ENCODE peak calls at places on chromosome 22, in ten cellular contexts. I is ovary; J is CD4-positive, alpha-beta memory T cell; A is GM23248; B is tibial artery; G is uterus; O is colonic mucosa; M is left ventricle myocardium inferior; H is fibroblast of pulmonary artery; N is naive thymus-derived CD4-positive, alpha-beta T cell. W is an unnamed sample.

GRCh38 chr22:49263101-49263500 is 564.6 kb downstream of the BRD1 start:
- DNase-seq in I (no peak), J (no peak), A (no peak), B (peak; percentile 38), G (no peak), O (no peak), M (no peak), H (no peak), N (no peak), W (no peak)

GRCh38 chr22:27419473-27419872 is 382.1 kb downstream of the MN1 start:
- DNase-seq in I (no peak), J (no peak), A (no peak), B (no peak), G (no peak), O (no peak), M (no peak), H (peak; percentile 38), N (no peak), W (no peak)

GRCh38 chr22:21726650-21727049 is 8.9 kb downstream of the YPEL1 start:
- DNase-seq in I (no peak), J (no peak), A (no peak), B (no peak), G (no peak), O (no peak), M (no peak), H (peak; percentile 11), N (no peak), W (peak; percentile 78)

GRCh38 chr22:18973264-18974031 is 37.4 kb upstream of the PRODH start:
- DNase-seq in I (no peak), J (no peak), A (no peak), B (no peak), G (no peak), O (no peak), M (no peak), H (no peak), N (no peak), W (no peak)

GRCh38 chr22:29157759-29158535 is 47.7 kb upstream of the EMID1 start:
- DNase-seq in I (no peak), J (no peak), A (no peak), B (peak; percentile 51), G (no peak), O (no peak), M (no peak), H (no peak), N (no peak), W (no peak)

GRCh38 chr22:22770280-22770871 is 117.2 kb upstream of the IGLL5 start:
- DNase-seq in I (peak; percentile 50), J (peak; percentile 30), A (peak; percentile 28), B (peak; percentile 38), G (no peak), O (peak; percentile 77), M (no peak), H (peak; percentile 31), N (peak; percentile 9), W (no peak)

GRCh38 chr22:19704355-19705015 is 9.8 kb upstream of the SEPTIN5 start:
- DNase-seq in I (no peak), J (no peak), A (no peak), B (no peak), G (no peak), O (no peak), M (no peak), H (no peak), N (no peak), W (no peak)

GRCh38 chr22:25970996-25971811 is 198.1 kb upstream of the SEZ6L start:
- DNase-seq in I (no peak), J (no peak), A (no peak), B (no peak), G (no peak), O (no peak), M (no peak), H (no peak), N (no peak), W (no peak)

DNA sequence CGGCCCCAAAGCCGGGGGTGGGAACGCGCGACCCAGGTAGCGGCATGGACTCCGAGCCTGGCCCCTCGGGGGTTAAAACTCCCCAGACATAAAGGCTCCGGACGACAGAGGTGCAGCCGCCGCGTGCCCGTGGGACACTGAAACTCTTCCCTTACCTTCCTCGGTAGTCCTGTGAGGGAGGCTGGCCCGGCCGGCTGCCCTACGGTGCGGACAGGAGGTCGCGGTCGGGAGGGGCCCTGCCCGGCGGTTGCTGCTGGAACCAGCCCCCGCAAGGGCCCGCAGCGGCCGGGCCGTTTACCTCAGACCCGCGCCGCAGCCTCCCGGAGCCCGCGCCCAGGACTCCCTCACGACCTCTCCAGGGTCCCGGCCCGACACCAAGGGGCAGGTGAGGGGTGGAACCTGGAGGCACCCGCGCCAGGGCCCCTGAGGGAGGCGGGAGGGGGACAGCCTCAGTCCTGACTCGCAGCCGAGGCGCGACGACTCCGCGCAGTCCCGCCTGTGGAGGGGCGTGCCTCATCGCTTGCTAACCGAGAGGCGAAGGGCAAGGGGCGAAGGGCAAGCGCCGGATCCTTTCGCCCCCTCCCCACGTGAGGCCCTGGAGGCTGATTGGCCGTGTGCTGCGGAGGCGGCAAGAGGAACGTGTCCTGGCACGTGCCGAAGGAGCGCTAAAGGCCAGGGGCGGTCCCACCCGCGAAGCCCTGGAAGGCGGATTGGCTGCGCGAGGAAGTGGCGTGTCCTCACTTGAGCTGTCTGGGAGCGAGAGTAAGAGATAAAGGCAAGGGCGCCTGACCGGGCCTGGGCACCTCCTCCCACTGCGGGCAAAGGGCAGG is at the start of gene UPB1:
- DNase-seq in I (no peak), J (no peak), A (no peak), B (no peak), G (no peak), O (no peak), M (no peak), H (no peak), N (no peak), W (no peak)
- H3K4me3 ChIP-seq in I (no peak within 1 kb of the TSS), J (no peak within 1 kb of the TSS), A (peak within 1 kb of the TSS; percentile 53), B (peak within 1 kb of the TSS; percentile 19), G (no peak within 1 kb of the TSS), O (no peak within 1 kb of the TSS), M (peak within 1 kb of the TSS; percentile 51), H (no peak within 1 kb of the TSS), N (no peak within 1 kb of the TSS), W (no peak within 1 kb of the TSS)

GRCh38 chr22:39247379-39247778 is 2.6 kb upstream of the PDGFB start:
- DNase-seq in I (no peak), J (no peak), A (no peak), B (no peak), G (no peak), O (no peak), M (no peak), H (no peak), N (no peak), W (no peak)

GRCh38 chr22:39248254-39248653 is 3.5 kb upstream of the PDGFB start:
- DNase-seq in I (no peak), J (no peak), A (no peak), B (no peak), G (no peak), O (no peak), M (no peak), H (no peak), N (no peak), W (no peak)

GRCh38 chr22:39250838-39251237 is 6.1 kb upstream of the PDGFB start:
- DNase-seq in I (no peak), J (no peak), A (no peak), B (no peak), G (no peak), O (no peak), M (no peak), H (no peak), N (no peak), W (no peak)

GRCh38 chr22:39250131-39250530 is 5.3 kb upstream of the PDGFB start:
- DNase-seq in I (no peak), J (no peak), A (no peak), B (no peak), G (no peak), O (no peak), M (no peak), H (no peak), N (no peak), W (no peak)

DNA sequence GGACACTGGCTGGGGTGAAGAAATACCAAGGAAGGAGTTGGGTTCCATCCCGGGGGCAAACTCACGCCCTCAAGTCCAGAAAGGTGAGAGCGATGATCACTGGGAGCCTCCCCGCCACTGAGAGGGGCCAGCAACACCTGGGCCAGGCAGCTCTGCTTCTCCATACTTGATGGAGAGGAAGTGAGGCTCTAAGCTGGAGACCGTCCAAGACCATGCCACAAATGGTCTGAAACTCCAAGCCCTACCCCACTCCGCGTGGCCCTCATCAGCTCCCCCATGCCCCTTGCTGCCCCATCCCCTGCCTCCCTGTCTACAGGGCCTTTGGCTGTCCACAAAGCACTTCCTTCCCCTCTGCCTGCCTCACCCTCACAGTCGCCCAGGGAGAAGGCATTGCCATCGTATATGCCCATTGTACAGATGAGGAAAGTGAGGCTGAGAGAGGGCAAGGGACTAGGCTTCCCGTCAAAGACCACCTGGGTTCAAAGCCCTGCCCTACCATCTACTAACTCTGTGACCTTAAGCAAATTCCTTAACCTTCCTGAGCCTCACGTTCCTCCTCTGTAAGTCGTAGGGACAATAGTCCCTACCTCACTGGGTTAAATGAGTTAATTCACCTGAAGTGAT is 4.4 kb upstream of the PDGFB start:
- DNase-seq in I (no peak), J (no peak), A (no peak), B (no peak), G (no peak), O (no peak), M (no peak), H (no peak), N (no peak), W (no peak)
- H3K4me3 ChIP-seq in I (no peak overlapping the region), J (no peak overlapping the region), A (no peak overlapping the region), B (no peak overlapping the region), G (no peak overlapping the region), O (no peak overlapping the region), M (no peak overlapping the region), H (no peak overlapping the region), N (no peak overlapping the region), W (no peak overlapping the region)

DNA sequence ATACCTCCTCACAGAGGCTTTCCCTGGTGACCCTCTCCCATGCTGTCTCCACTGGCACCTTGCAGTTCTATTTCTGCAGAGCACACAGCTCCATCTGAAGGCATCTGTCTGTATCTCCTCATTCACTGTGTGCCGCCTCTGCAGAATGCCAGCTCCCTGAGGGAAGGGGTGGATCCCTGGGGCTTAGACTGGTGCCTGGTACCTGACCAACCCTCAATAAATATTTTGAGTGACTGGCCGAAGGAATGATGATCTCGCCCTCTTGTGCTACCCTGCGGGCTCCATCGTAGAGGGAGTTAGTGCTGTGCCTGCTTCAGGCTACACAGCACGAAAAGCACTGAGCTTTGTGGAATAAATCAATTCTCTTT is 1.6 kb downstream of the CBX7 start:
- DNase-seq in I (peak; percentile 27), J (no peak), A (peak; percentile 26), B (no peak), G (no peak), O (no peak), M (no peak), H (no peak), N (no peak), W (no peak)
- H3K4me3 ChIP-seq in I (peak overlapping the region; percentile 97), J (no peak overlapping the region), A (no peak overlapping the region), B (peak overlapping the region; percentile 76), G (peak overlapping the region; percentile 65), O (no peak overlapping the region), M (peak overlapping the region; percentile 98), H (no peak overlapping the region), N (peak overlapping the region; percentile 72), W (no peak overlapping the region)

GRCh38 chr22:47406180-47406723 is 643.8 kb downstream of the TBC1D22A start:
- DNase-seq in I (no peak), J (no peak), A (no peak), B (peak; percentile 37), G (no peak), O (no peak), M (no peak), H (no peak), N (no peak), W (no peak)

GRCh38 chr22:47401976-47402770 is 639.7 kb downstream of the TBC1D22A start:
- DNase-seq in I (no peak), J (no peak), A (peak; percentile 8), B (peak; percentile 11), G (no peak), O (no peak), M (no peak), H (peak; percentile 40), N (no peak), W (no peak)

GRCh38 chr22:47400701-47401591 is 638.5 kb downstream of the TBC1D22A start:
- DNase-seq in I (no peak), J (no peak), A (no peak), B (peak; percentile 55), G (no peak), O (no peak), M (no peak), H (no peak), N (no peak), W (no peak)

GRCh38 chr22:47401592-47401898 is 639.1 kb downstream of the TBC1D22A start:
- DNase-seq in I (no peak), J (no peak), A (no peak), B (no peak), G (no peak), O (no peak), M (no peak), H (no peak), N (no peak), W (no peak)

GRCh38 chr22:47402876-47403525 is 640.6 kb downstream of the TBC1D22A start:
- DNase-seq in I (no peak), J (no peak), A (no peak), B (peak; percentile 43), G (no peak), O (no peak), M (no peak), H (no peak), N (no peak), W (no peak)
- H3K4me3 ChIP-seq in I (no peak overlapping the region), J (no peak overlapping the region), A (no peak overlapping the region), B (no peak overlapping the region), G (no peak overlapping the region), O (no peak overlapping the region), M (no peak overlapping the region), H (no peak overlapping the region), N (no peak overlapping the region), W (no peak overlapping the region)

W was measured in Jurkat, Clone E6-1.